ENCODE peak calls at places on chromosome 17, in six cellular contexts. I, A, Q, U, X and N are unnamed samples.

GRCh38 chr17:954431-955164 is 25.0 kb downstream of the NXN start:
- DNase-seq in I (no peak), X (no peak), U (no peak), A (no peak), Q (no peak), N (no peak)

GRCh38 chr17:52938623-52939230 is 780.2 kb upstream of the CA10 start:
- DNase-seq in A (no peak), X (no peak), Q (no peak), U (no peak), I (no peak), N (no peak)

GRCh38 chr17:82244413-82245140 is 15.7 kb downstream of the SLC16A3 start:
- DNase-seq in X (no peak), I (peak), Q (no peak), U (no peak), A (peak), N (no peak)

GRCh38 chr17:69525920-69526841 is 111.7 kb downstream of the MAP2K6 start:
- DNase-seq in Q (no peak), I (no peak), U (peak), X (no peak), A (peak), N (no peak)

GRCh38 chr17:62064791-62065563 is at the start of gene MED13:
- DNase-seq in I (peak), A (peak), X (peak), Q (peak), U (peak), N (peak)

GRCh38 chr17:64343833-64344637 is 46.6 kb downstream of the PECAM1 start:
- DNase-seq in U (no peak), Q (no peak), I (peak), X (peak), A (peak), N (peak)

GRCh38 chr17:82392209-82392920 is 20.8 kb downstream of the UTS2R start:
- DNase-seq in X (no peak), I (no peak), Q (no peak), A (no peak), U (no peak), N (no peak)

GRCh38 chr17:44105483-44105882 is 18.0 kb downstream of the HDAC5 start:
- DNase-seq in U (peak), X (no peak), A (no peak), Q (no peak), I (no peak), N (no peak)

GRCh38 chr17:80509311-80509710 is 32.9 kb upstream of the NPTX1 start:
- DNase-seq in I (no peak), Q (no peak), A (no peak), X (no peak), U (no peak), N (no peak)

GRCh38 chr17:40622509-40622928 is 25.1 kb downstream of the SMARCE1 start:
- DNase-seq in I (no peak), Q (no peak), X (no peak), U (no peak), A (no peak), N (no peak)

GRCh38 chr17:9880582-9880999 is 24.5 kb downstream of the RCVRN start:
- DNase-seq in U (no peak), I (no peak), A (peak), Q (no peak), X (no peak), N (no peak)

GRCh38 chr17:51050291-51051033 is 70.2 kb downstream of the SPAG9 start:
- DNase-seq in I (no peak), A (no peak), Q (no peak), U (no peak), X (no peak), N (no peak)

GRCh38 chr17:39099686-39100293 is 51.6 kb downstream of the PLXDC1 start:
- DNase-seq in X (no peak), Q (no peak), A (no peak), I (no peak), U (peak), N (no peak)

GRCh38 chr17:81044764-81045589 is 10.0 kb downstream of the BAIAP2 start:
- DNase-seq in Q (no peak), A (peak), U (no peak), X (no peak), I (peak), N (peak)

GRCh38 chr17:43367588-43368242 is 31.1 kb upstream of the ARL4D start:
- DNase-seq in U (peak), Q (no peak), I (no peak), X (peak), A (no peak), N (peak)

GRCh38 chr17:47733047-47733413 is at the start of gene TBX21:
- DNase-seq in X (peak), I (peak), U (peak), A (peak), Q (peak), N (peak)

GRCh38 chr17:67831268-67831667 is 6.0 kb downstream of the BPTF start:
- DNase-seq in A (no peak), Q (no peak), X (no peak), U (no peak), I (no peak), N (no peak)

GRCh38 chr17:83116311-83116771 is 36.9 kb downstream of the METRNL start:
- DNase-seq in A (no peak), X (no peak), U (no peak), I (peak), Q (no peak), N (no peak)

GRCh38 chr17:2894782-2895181 is 98.5 kb downstream of the RAP1GAP2 start:
- DNase-seq in A (no peak), I (peak), X (no peak), U (no peak), Q (no peak), N (no peak)

GRCh38 chr17:37607637-37608368 is 1.4 kb downstream of the SYNRG start:
- DNase-seq in U (no peak), A (no peak), Q (no peak), I (peak), X (peak), N (no peak)

GRCh38 chr17:41496803-41497484 is 7.2 kb upstream of the KRT36 start:
- DNase-seq in U (peak), I (peak), A (peak), Q (peak), X (peak), N (peak)

GRCh38 chr17:41739661-41740352 is 5.4 kb upstream of the HAP1 start:
- DNase-seq in U (no peak), X (no peak), A (no peak), Q (no peak), I (no peak), N (no peak)